ENCODE peak calls at places on chromosome 9, in five cellular contexts. Q is stomach, X is H1, P is IMR-90, N is ascending aorta. L is an unnamed sample.
A peak's percentile ranks its signal among the peaks of the same experiment; 100 is the strongest.

GRCh38 chr9:21967169-21967568 is 27.0 kb downstream of the CDKN2A start:
- DNase-seq in Q (no peak), P (no peak), N (no peak), X (no peak), L (no peak)

GRCh38 chr9:119998614-119999013 is 581.4 kb downstream of the CDK5RAP2 start:
- DNase-seq in N (no peak), P (no peak), Q (no peak), X (no peak), L (no peak)

GRCh38 chr9:127711226-127711701 is 4.2 kb downstream of the PTRH1 start:
- DNase-seq in Q (no peak), P (no peak), N (no peak), X (no peak), L (no peak)

GRCh38 chr9:12716823-12717222 is 23.6 kb downstream of the TYRP1 start:
- DNase-seq in Q (no peak), N (no peak), P (no peak), X (no peak), L (no peak)

GRCh38 chr9:14813336-14814020 is 90.9 kb upstream of the CER1 start:
- DNase-seq in P (no peak), Q (no peak), X (no peak), N (no peak), L (no peak)

GRCh38 chr9:20790721-20791120 is 106.7 kb downstream of the FOCAD start:
- DNase-seq in N (no peak), X (no peak), P (no peak), Q (no peak), L (no peak)

GRCh38 chr9:70257991-70258691 is 637 bp upstream of the SMC5 start:
- DNase-seq in Q (peak; percentile 80), P (peak; percentile 48), N (no peak), X (no peak), L (no peak)

GRCh38 chr9:22649384-22649783 is 202.8 kb downstream of the DMRTA1 start:
- DNase-seq in X (no peak), P (peak; percentile 25), N (no peak), Q (no peak), L (no peak)

GRCh38 chr9:124270504-124271335 is 13.0 kb downstream of the NEK6 start:
- DNase-seq in N (peak; percentile 82), Q (peak; percentile 80), X (no peak), P (no peak), L (no peak)

GRCh38 chr9:69157751-69158466 is 16.2 kb upstream of the TJP2 start:
- DNase-seq in P (peak; percentile 84), X (no peak), N (no peak), Q (no peak), L (no peak)
- TF ChIP-seq CTCF in P (peak; percentile 29), X (peak; percentile 20), N (no peak), Q (no peak), L (no peak)

DNA sequence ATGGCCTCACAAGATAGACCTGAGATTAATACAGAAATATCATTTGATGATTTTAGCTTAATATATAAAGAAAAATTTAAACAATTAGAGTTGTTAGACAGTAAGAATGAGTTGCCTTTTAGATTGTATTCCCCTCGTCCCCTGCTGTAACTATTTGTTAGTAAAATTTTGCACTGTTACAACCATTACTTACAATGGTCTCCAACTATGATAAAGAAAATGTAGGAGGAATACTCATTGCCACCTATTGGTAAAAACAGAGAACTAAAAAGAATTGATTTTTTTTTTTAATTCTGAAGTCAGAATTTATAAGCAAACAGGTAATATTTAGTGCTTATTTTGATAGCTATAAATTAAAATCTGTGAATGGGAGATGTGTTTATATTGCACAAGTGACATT is 937.6 kb downstream of the TLE4 start:
- DNase-seq in P (no peak), X (no peak), Q (no peak), N (no peak), L (no peak)
- TF ChIP-seq CTCF in P (peak; percentile 14), X (no peak), Q (no peak), N (no peak), L (no peak)

DNA sequence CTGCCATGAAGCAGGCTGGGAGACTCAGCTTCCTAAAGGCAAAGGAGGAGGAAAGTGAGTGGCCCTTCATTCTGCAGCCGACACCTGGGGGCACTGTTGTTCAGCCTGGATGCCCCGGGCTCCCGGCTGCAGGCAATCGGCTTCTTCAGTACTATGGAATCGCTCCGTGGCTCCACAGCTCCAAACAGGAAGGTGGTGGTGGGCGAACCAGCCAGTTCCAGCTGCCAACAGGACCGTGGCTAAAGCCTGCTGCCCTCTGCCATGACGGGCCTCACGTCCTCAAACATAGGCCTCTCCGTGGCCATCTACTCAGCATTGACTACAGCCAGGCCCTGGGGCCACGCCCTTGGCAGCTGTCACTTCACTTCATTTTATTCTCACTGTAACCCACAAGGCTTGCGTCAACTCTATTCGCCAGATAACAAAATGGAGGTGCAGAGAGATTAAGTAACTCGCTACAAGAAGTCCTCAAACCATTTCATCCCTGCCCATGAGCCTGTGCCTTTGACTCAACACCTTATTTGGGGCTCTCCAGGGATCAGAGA is 38.1 kb downstream of the PAX5 start:
- DNase-seq in Q (peak; percentile 70), P (peak; percentile 53), N (no peak), X (peak; percentile 68), L (no peak)
- TF ChIP-seq CTCF in Q (peak; percentile 47), P (peak; percentile 79), N (peak; percentile 34), X (peak; percentile 92), L (no peak)

DNA sequence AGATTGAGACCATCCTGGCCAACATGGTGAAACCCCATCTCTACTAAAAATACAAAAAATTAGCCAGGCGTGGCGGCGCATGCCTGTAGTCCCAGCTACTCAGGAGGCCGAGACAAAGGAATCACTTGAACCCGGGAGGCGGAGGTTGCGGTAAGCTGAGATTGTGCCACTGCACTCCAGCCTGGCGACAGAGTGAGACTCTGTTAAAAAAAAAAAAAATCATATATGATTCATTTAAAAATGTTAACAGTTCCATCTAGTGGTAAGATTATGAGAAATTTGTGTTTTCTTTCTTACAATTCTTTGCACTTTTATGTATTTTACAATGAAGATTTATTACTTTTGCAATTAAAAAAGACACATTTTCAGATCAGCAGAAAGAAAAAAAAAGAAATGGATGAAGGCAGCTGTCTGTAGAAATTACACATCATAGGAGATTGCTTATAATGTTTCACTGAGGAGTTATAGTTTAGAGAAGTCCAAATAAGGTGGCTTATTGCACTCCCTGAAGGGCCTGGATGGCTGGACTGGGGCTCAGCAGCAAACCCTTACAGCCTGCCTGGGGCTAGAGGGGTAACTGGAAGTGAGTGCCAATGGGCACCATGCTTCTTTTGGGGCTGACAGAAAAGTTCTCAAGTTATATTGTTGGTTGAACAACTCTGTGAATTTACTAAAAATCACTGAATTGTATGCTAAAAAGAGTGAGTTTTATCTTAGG is 20.2 kb downstream of the C9orf153 start:
- DNase-seq in X (no peak), N (no peak), Q (no peak), P (no peak), L (no peak)
- TF ChIP-seq CTCF in X (no peak), N (peak; percentile 30), Q (no peak), P (no peak), L (no peak)

GRCh38 chr9:90838098-90838497 is 36.5 kb downstream of the SYK start:
- DNase-seq in P (no peak), X (no peak), N (no peak), Q (peak; percentile 8), L (no peak)
- TF ChIP-seq CTCF in P (no peak), X (peak; percentile 17), N (no peak), Q (no peak), L (no peak)

DNA sequence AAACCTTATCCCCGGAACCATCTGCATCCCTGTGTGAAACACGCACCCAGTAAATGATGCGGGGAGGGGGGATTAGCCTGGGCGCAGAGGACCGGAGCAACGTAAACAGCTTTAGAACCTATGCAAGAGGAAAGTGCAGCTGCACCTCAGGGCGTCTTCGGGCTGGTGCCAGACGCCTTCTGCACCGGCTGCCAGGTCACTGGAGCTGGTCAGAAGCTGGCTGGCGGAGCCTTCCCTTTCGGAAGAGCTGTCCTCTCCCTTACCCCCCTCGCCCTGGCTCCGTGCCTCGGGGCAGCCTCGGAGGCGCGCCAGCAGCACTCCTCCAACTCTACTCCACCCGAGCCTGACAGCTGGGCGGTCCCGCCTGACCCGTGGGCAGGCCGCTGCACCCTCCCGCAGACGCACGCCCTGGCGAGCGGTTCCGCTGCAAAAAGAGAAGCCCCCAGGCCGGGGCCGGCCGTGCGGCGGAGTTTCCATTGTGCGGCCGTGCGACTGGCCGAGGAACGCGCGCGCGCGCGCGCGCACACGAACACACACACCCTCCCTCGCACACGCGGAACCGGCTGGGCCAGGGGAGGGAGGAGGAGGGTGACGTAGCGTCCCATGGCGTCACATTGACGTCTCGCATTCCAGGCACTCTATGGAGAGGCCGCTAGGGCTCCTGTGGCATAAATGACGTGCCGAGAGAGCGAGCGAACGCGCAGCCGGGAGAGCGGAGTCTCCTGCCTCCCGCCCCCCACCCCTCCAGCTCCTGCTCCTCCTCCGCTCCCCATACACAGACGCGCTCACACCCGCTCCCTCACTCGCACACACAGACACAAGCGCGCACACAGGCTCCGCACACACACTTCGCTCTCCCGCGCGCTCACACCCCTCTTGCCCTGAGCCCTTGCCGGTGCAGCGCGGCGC is at the start of gene NR4A3:
- DNase-seq in Q (peak; percentile 96), N (peak; percentile 98), X (no peak), P (peak; percentile 99), L (peak; percentile 94)
- TF ChIP-seq CTCF in Q (peak; percentile 28), N (peak; percentile 14), X (no peak), P (peak; percentile 36), L (no peak)

GRCh38 chr9:83599071-83599470 is 23.9 kb upstream of the IDNK start:
- DNase-seq in N (no peak), Q (no peak), P (no peak), X (no peak), L (no peak)

GRCh38 chr9:83598487-83598886 is 24.5 kb upstream of the IDNK start:
- DNase-seq in Q (no peak), P (peak; percentile 7), N (no peak), X (no peak), L (no peak)

GRCh38 chr9:83601463-83601862 is 21.5 kb upstream of the IDNK start:
- DNase-seq in X (no peak), P (no peak), Q (no peak), N (no peak), L (no peak)

DNA sequence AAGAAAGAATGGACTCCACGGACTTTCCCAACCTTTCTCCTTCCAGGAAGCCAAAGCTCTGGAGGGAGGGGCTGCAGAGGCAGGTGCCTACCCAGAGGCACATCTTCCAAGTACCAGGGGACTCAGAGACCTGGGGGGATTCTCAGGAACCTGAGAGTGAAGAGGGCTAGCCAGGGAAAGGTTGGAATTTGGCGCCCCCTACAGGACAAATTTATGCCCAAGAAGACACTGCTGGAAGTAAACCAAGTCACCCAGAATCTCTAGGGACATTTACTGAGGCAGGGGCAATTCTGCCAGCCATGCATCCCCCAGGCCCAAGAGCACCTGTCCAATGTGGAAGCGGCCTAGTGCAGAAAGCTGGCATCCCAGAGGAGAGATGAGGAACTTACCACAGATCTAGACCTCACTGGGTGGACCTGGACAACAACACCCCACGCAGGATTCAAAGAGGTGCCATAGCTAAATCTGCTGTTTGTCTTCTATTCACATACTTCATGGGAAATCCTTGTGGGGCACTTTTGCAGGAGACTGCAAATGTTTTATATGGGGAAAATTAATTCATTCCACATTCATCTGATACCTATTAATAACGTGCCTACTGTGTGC is 25.9 kb upstream of the IDNK start:
- DNase-seq in Q (no peak), X (no peak), P (no peak), N (no peak), L (peak; percentile 35)
- TF ChIP-seq CTCF in Q (peak; percentile 53), X (peak; percentile 76), P (peak; percentile 38), N (peak; percentile 63), L (no peak)

DNA sequence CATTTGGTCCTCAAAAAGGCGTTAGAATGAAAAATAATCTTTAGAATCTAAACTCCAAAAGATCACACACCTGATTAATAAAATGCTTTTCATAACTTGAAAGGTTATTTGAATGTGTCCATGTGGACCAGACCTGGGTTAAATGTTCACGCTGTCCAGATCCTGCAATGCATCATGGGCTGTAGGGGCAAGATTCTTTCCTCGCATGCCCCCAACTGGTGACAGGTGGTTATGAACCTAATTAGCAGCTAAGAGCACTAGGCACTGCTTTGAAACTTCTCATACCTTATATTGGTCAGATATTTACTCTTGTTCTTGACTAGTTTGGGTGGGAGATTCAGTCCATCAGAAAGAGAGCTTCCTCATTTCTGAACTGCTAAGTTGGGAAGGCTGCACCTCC is 19.3 kb upstream of the PIP5K1B start:
- DNase-seq in X (no peak), N (no peak), P (no peak), Q (peak; percentile 53), L (no peak)
- TF ChIP-seq CTCF in X (peak; percentile 55), N (no peak), P (peak; percentile 24), Q (no peak), L (no peak)

L was measured in omental fat pad.